ENCODE peak calls at places on chromosomes 1 and 21, in four cellular contexts. S, U, I and C are unnamed samples.

GRCh38 chr1:6343506-6344405 is 49.8 kb downstream of the ACOT7 start:
- DNase-seq in S (peak), U (peak), I (peak), C (no peak)

GRCh38 chr1:155934933-155935590 is 849 bp upstream of the KHDC4 start:
- DNase-seq in S (no peak), U (no peak), I (no peak), C (no peak)

GRCh38 chr21:46116846-46117585 is 19.1 kb downstream of the COL6A2 start:
- DNase-seq in S (no peak), U (no peak), I (peak), C (no peak)

GRCh38 chr1:76425843-76426145 is 351.2 kb downstream of the ST6GALNAC3 start:
- DNase-seq in S (no peak), U (no peak), I (no peak), C (no peak)

GRCh38 chr1:94970783-94971182 is 43.9 kb upstream of the CNN3 start:
- DNase-seq in S (no peak), U (no peak), I (no peak), C (no peak)

GRCh38 chr1:101278845-101279244 is 42.0 kb downstream of the S1PR1 start:
- DNase-seq in S (no peak), U (no peak), I (no peak), C (no peak)

GRCh38 chr1:2807678-2808385 is 6.3 kb upstream of the TTC34 start:
- DNase-seq in S (no peak), U (no peak), I (no peak), C (no peak)

GRCh38 chr1:3690282-3691065 is 38.2 kb downstream of the TP73 start:
- DNase-seq in S (no peak), U (no peak), I (no peak), C (no peak)

GRCh38 chr1:93442276-93442675 is 5.6 kb upstream of the FNBP1L start:
- DNase-seq in S (no peak), U (no peak), I (no peak), C (no peak)

GRCh38 chr1:21331752-21332480 is 41.7 kb upstream of the ECE1 start:
- DNase-seq in S (no peak), U (no peak), I (no peak), C (no peak)

GRCh38 chr1:198890531-198890930 is 251.7 kb downstream of the PTPRC start:
- DNase-seq in S (no peak), U (no peak), I (no peak), C (no peak)

GRCh38 chr1:56024155-56024554 is 555.2 kb downstream of the PLPP3 start:
- DNase-seq in S (no peak), U (no peak), I (no peak), C (no peak)

GRCh38 chr1:111334169-111334568 is 43.5 kb downstream of the CHIA start:
- DNase-seq in S (peak), U (no peak), I (peak), C (no peak)